ENCODE peak calls at places on chromosomes 12 and 14, in four cellular contexts. One of them, this sample, is unnamed.

GRCh38 chr14:34051966-34052657 is 101.2 kb upstream of the EGLN3 start:
- DNase-seq in transverse colon: peak
- DNase-seq in SK-N-SH: no peak
- DNase-seq in stomach: no peak
- DNase-seq in this sample: no peak

GRCh38 chr14:33343016-33343415 is 404.3 kb downstream of the NPAS3 start:
- DNase-seq in transverse colon: no peak
- DNase-seq in SK-N-SH: no peak
- DNase-seq in stomach: no peak
- DNase-seq in this sample: no peak

GRCh38 chr12:9948606-9949286 is 16.6 kb upstream of the CLEC2A start:
- DNase-seq in transverse colon: no peak
- DNase-seq in SK-N-SH: no peak
- DNase-seq in stomach: no peak
- DNase-seq in this sample: no peak

GRCh38 chr14:23299558-23299957 is 3.1 kb downstream of the PPP1R3E start:
- DNase-seq in stomach: no peak
- DNase-seq in SK-N-SH: no peak
- DNase-seq in transverse colon: no peak
- DNase-seq in this sample: no peak

GRCh38 chr12:6632026-6632978 is 3.5 kb downstream of the LPAR5 start:
- DNase-seq in stomach: no peak
- DNase-seq in SK-N-SH: peak
- DNase-seq in transverse colon: peak
- DNase-seq in this sample: no peak

GRCh38 chr12:101746661-101747060 is 7.4 kb upstream of the SYCP3 start:
- DNase-seq in transverse colon: no peak
- DNase-seq in SK-N-SH: no peak
- DNase-seq in stomach: no peak
- DNase-seq in this sample: no peak

GRCh38 chr14:96852823-96853422 is 55.7 kb downstream of the VRK1 start:
- DNase-seq in stomach: no peak
- DNase-seq in SK-N-SH: peak
- DNase-seq in transverse colon: no peak
- DNase-seq in this sample: no peak

GRCh38 chr14:81831128-81831815 is 297.6 kb upstream of the SEL1L start:
- DNase-seq in SK-N-SH: no peak
- DNase-seq in transverse colon: no peak
- DNase-seq in stomach: no peak
- DNase-seq in this sample: no peak

GRCh38 chr12:71731439-71732356 is 23.0 kb upstream of the RAB21 start:
- DNase-seq in SK-N-SH: no peak
- DNase-seq in stomach: no peak
- DNase-seq in transverse colon: no peak
- DNase-seq in this sample: no peak

GRCh38 chr12:31591308-31591901 is 469 bp upstream of the DENND5B start:
- DNase-seq in stomach: no peak
- DNase-seq in SK-N-SH: peak
- DNase-seq in transverse colon: peak
- DNase-seq in this sample: no peak
- TF ChIP-seq POLR2AphosphoS5 in stomach: no peak
- TF ChIP-seq POLR2AphosphoS5 in SK-N-SH: no peak
- TF ChIP-seq POLR2AphosphoS5 in transverse colon: no peak
- TF ChIP-seq POLR2AphosphoS5 in this sample: no peak

DNA sequence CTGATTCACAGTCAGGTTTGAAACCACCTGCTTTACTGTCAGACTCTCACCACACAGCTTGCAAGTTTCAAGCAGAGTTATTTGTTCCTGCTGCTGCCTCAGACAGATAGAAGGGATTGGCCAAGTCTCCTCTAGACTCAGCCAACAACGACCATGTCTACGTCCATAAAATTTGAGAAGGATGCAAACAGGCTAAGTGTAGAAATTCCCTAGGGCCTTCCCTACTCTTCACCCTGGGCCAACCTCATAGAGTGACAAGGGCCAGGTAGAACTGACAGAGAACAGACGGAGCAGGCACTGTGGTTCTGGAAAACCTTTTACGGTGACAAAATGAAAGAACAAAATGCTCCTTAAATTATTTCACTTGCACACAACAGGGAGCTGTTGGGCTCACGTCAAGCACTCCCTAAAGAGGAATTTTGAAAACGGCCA is 39.5 kb downstream of the CLIP1 start:
- DNase-seq in SK-N-SH: no peak
- DNase-seq in transverse colon: no peak
- DNase-seq in stomach: no peak
- DNase-seq in this sample: no peak
- H3K27ac ChIP-seq in SK-N-SH: no peak
- H3K27ac ChIP-seq in transverse colon: peak
- H3K27ac ChIP-seq in stomach: peak
- H3K27ac ChIP-seq in this sample: peak

DNA sequence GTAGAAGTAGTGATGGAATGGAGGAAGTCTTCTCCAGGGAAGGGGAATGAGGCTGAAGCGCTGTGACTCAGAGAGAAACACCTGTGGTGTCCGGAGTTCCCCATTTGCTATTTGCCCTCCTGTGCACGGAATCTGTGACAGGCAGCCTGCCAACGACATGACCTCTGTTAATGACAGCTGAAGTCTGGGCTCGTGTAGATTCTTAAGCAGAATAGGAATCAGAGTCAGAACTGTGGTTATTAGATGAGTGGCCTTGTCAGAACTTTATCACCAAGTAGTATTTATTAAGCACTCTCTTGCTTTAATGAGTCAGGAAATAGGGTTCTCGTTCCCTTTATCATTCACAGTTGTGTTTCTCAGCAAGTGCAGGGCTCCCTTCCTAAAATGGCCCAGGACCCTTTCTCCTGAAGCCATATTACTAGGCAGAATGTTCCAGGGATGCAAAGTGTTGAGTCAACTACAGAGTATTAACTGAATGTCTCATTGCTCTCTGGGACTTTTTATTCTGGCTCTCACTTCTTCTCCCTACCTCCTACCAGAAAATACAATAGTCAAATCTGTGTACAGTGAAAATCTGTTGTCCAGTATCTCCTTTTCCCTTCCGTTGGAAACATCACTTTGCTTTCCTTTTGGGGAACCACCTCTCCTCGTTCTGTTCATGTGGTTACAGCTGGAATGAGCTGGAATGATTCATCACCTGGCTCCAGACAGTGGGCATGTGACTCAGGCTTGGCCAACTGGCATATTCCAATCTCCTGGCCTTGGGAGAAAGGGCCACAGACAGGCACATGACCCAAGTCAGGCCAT is 77.8 kb upstream of the MAX start:
- DNase-seq in stomach: peak
- DNase-seq in SK-N-SH: no peak
- DNase-seq in transverse colon: peak
- DNase-seq in this sample: no peak
- TF ChIP-seq POLR2AphosphoS5 in stomach: no peak
- TF ChIP-seq POLR2AphosphoS5 in SK-N-SH: peak
- TF ChIP-seq POLR2AphosphoS5 in transverse colon: no peak
- TF ChIP-seq POLR2AphosphoS5 in this sample: peak

GRCh38 chr14:94598506-94598815 is 13.7 kb upstream of the SERPINA3 start:
- DNase-seq in stomach: no peak
- DNase-seq in transverse colon: no peak
- DNase-seq in SK-N-SH: no peak
- DNase-seq in this sample: no peak
- H3K27ac ChIP-seq in stomach: peak
- H3K27ac ChIP-seq in transverse colon: peak
- H3K27ac ChIP-seq in SK-N-SH: no peak
- H3K27ac ChIP-seq in this sample: peak